ENCODE peak calls at places on chromosomes 2 and 18, in eight cellular contexts. B is HFFc6, H is A549, U is NAMALWA, L is GM12865, F is AG20443, G is spleen, A is germinal center. O is an unnamed sample.

GRCh38 chr2:64999754-65000153 is 10.6 kb downstream of the SLC1A4 start:
- DNase-seq in B (no peak), H (no peak), U (no peak), L (no peak), F (no peak), G (no peak), A (no peak), O (no peak)

GRCh38 chr2:84781942-84782716 is 98.8 kb downstream of the TRABD2A start:
- DNase-seq in B (no peak), H (no peak), U (peak; percentile 11), L (peak; percentile 32), F (no peak), G (peak; percentile 77), A (peak; percentile 48), O (no peak)

GRCh38 chr2:123961576-123961975 is 63.5 kb upstream of the CNTNAP5 start:
- DNase-seq in B (no peak), H (no peak), U (no peak), L (no peak), F (no peak), G (no peak), A (no peak), O (no peak)

GRCh38 chr18:59650266-59650820 is 46.9 kb downstream of the CCBE1 start:
- DNase-seq in B (no peak), H (no peak), U (no peak), L (no peak), F (no peak), G (no peak), A (no peak), O (no peak)

GRCh38 chr18:12543697-12544096 is 114.2 kb downstream of the SPIRE1 start:
- DNase-seq in B (peak; percentile 21), H (no peak), U (no peak), L (no peak), F (no peak), G (no peak), A (no peak), O (no peak)

GRCh38 chr2:227826019-227826521 is 12.4 kb downstream of the CCL20 start:
- DNase-seq in B (no peak), H (no peak), U (no peak), L (no peak), F (no peak), G (no peak), A (no peak), O (peak; percentile 49)

GRCh38 chr18:36590621-36591580 is 237.9 kb downstream of the TPGS2 start:
- DNase-seq in B (no peak), H (no peak), U (no peak), L (no peak), F (no peak), G (no peak), A (no peak), O (no peak)

GRCh38 chr2:236604971-236605734 is 35.5 kb downstream of the ACKR3 start:
- DNase-seq in B (no peak), H (no peak), U (no peak), L (no peak), F (no peak), G (peak; percentile 56), A (no peak), O (no peak)

GRCh38 chr2:181465686-181466375 is 8.6 kb downstream of the ITGA4 start:
- DNase-seq in B (no peak), H (no peak), U (no peak), L (no peak), F (peak; percentile 58), G (no peak), A (no peak), O (no peak)

GRCh38 chr2:102736174-102736606 is 25.6 kb upstream of the TMEM182 start:
- DNase-seq in B (no peak), H (peak; percentile 22), U (no peak), L (no peak), F (peak; percentile 48), G (no peak), A (peak; percentile 45), O (no peak)

GRCh38 chr2:54999182-54999581 is 51.1 kb downstream of the RTN4 start:
- DNase-seq in B (peak; percentile 73), H (no peak), U (peak; percentile 65), L (no peak), F (peak; percentile 50), G (no peak), A (no peak), O (peak; percentile 49)

GRCh38 chr2:96848264-96848663 is 4.4 kb upstream of the ANKRD23 start:
- DNase-seq in B (no peak), H (no peak), U (no peak), L (no peak), F (no peak), G (no peak), A (no peak), O (no peak)

GRCh38 chr2:86238354-86238753 is 39.1 kb downstream of the MRPL35 start:
- DNase-seq in B (no peak), H (no peak), U (peak; percentile 75), L (peak; percentile 86), F (no peak), G (peak; percentile 82), A (peak; percentile 83), O (no peak)

GRCh38 chr2:168119519-168120141 is 127.8 kb downstream of the STK39 start:
- DNase-seq in B (peak; percentile 53), H (peak; percentile 65), U (peak; percentile 76), L (peak; percentile 66), F (peak; percentile 37), G (no peak), A (peak; percentile 11), O (peak; percentile 79)

GRCh38 chr2:131673400-131674173 is 145.9 kb downstream of the CCDC74A start:
- DNase-seq in B (peak; percentile 68), H (peak; percentile 78), U (peak; percentile 80), L (peak; percentile 78), F (peak; percentile 82), G (peak; percentile 92), A (peak; percentile 63), O (peak; percentile 69)

GRCh38 chr18:24187049-24187448 is 48.2 kb downstream of the CABYR start:
- DNase-seq in B (no peak), H (no peak), U (peak; percentile 13), L (peak; percentile 41), F (no peak), G (no peak), A (no peak), O (peak; percentile 54)

GRCh38 chr2:107804608-107805498 is 21.8 kb upstream of the RGPD4 start:
- DNase-seq in B (no peak), H (no peak), U (no peak), L (no peak), F (no peak), G (no peak), A (no peak), O (no peak)

GRCh38 chr2:11482473-11483031 is 16.6 kb upstream of the E2F6 start:
- DNase-seq in B (no peak), H (no peak), U (no peak), L (no peak), F (peak; percentile 40), G (no peak), A (no peak), O (no peak)

GRCh38 chr2:234548720-234549420 is 52.0 kb upstream of the ARL4C start:
- DNase-seq in B (no peak), H (peak; percentile 18), U (no peak), L (no peak), F (peak; percentile 84), G (no peak), A (no peak), O (peak; percentile 54)

GRCh38 chr2:120596990-120597594 is 138.6 kb upstream of the GLI2 start:
- DNase-seq in B (peak; percentile 47), H (no peak), U (no peak), L (no peak), F (peak; percentile 90), G (peak; percentile 37), A (no peak), O (peak; percentile 90)

GRCh38 chr2:72332720-72333119 is 185.1 kb upstream of the CYP26B1 start:
- DNase-seq in B (no peak), H (no peak), U (no peak), L (no peak), F (no peak), G (no peak), A (no peak), O (no peak)

GRCh38 chr2:177763532-177764265 is 308.9 kb downstream of the PDE11A start:
- DNase-seq in B (peak; percentile 62), H (peak; percentile 72), U (peak; percentile 88), L (peak; percentile 83), F (peak; percentile 82), G (peak; percentile 88), A (peak; percentile 49), O (peak; percentile 68)

GRCh38 chr2:159891917-159892691 is 94.1 kb upstream of the CD302 start:
- DNase-seq in B (peak; percentile 59), H (peak; percentile 38), U (no peak), L (no peak), F (peak; percentile 66), G (no peak), A (no peak), O (no peak)

GRCh38 chr2:172088245-172089004 is 3.1 kb downstream of the DLX1 start:
- DNase-seq in B (no peak), H (no peak), U (no peak), L (no peak), F (no peak), G (no peak), A (no peak), O (no peak)

GRCh38 chr2:69755862-69756467 is 14.0 kb downstream of the ANXA4 start:
- DNase-seq in B (peak; percentile 78), H (peak; percentile 86), U (no peak), L (no peak), F (peak; percentile 76), G (no peak), A (no peak), O (no peak)

GRCh38 chr18:26540041-26540628 is 8.2 kb downstream of the KCTD1 start:
- DNase-seq in B (peak; percentile 68), H (peak; percentile 30), U (no peak), L (no peak), F (peak; percentile 60), G (no peak), A (no peak), O (no peak)

GRCh38 chr18:10476430-10476829 is 22.0 kb downstream of the APCDD1 start:
- DNase-seq in B (peak; percentile 1), H (no peak), U (no peak), L (no peak), F (peak; percentile 69), G (no peak), A (no peak), O (no peak)

GRCh38 chr2:217568289-217568985 is 434.4 kb downstream of the TNS1 start:
- DNase-seq in B (peak; percentile 18), H (no peak), U (no peak), L (peak; percentile 0), F (peak; percentile 71), G (no peak), A (no peak), O (peak; percentile 10)

GRCh38 chr2:10561636-10562035 is 113.5 kb upstream of the ODC1 start:
- DNase-seq in B (no peak), H (no peak), U (no peak), L (no peak), F (no peak), G (no peak), A (no peak), O (no peak)

GRCh38 chr2:37453024-37453423 is 108.6 kb downstream of the QPCT start:
- DNase-seq in B (no peak), H (no peak), U (no peak), L (no peak), F (no peak), G (no peak), A (no peak), O (no peak)

GRCh38 chr2:66456183-66457041 is 21.5 kb downstream of the MEIS1 start:
- DNase-seq in B (peak; percentile 69), H (no peak), U (no peak), L (no peak), F (no peak), G (no peak), A (no peak), O (no peak)

GRCh38 chr2:121219866-121220265 is 65.1 kb downstream of the TFCP2L1 start:
- DNase-seq in B (no peak), H (no peak), U (no peak), L (no peak), F (no peak), G (no peak), A (no peak), O (no peak)

GRCh38 chr18:35775887-35776286 is 194.3 kb downstream of the GALNT1 start:
- DNase-seq in B (no peak), H (no peak), U (peak; percentile 25), L (peak; percentile 14), F (no peak), G (no peak), A (no peak), O (no peak)